ENCODE peak calls at places on chromosome 20, in four cellular contexts. Y is cardiac fibroblast, Z is B cell, I is lung. J is an unnamed sample.

GRCh38 chr20:9397928-9398327 is 116.5 kb upstream of the LAMP5 start:
- DNase-seq in I (no peak), Z (no peak), Y (peak), J (no peak)

GRCh38 chr20:43007525-43007924 is 182.2 kb downstream of the PTPRT start:
- DNase-seq in Z (no peak), I (no peak), Y (no peak), J (no peak)

GRCh38 chr20:61125536-61126180 is 126.4 kb upstream of the CDH4 start:
- DNase-seq in Z (no peak), I (no peak), Y (no peak), J (no peak)

GRCh38 chr20:375265-375889 is 5.2 kb upstream of the TRIB3 start:
- DNase-seq in Z (no peak), I (no peak), Y (no peak), J (no peak)

GRCh38 chr20:37986873-37987601 is 46.2 kb downstream of the TTI1 start:
- DNase-seq in Y (no peak), I (peak), Z (no peak), J (no peak)

GRCh38 chr20:45993197-45993951 is 15.3 kb upstream of the MMP9 start:
- DNase-seq in Y (peak), Z (no peak), I (no peak), J (peak)

GRCh38 chr20:38731738-38732113 is 7.4 kb downstream of the SLC32A1 start:
- DNase-seq in Y (no peak), I (no peak), Z (no peak), J (no peak)

GRCh38 chr20:12276011-12276673 is 358.4 kb downstream of the BTBD3 start:
- DNase-seq in Z (no peak), I (no peak), Y (no peak), J (no peak)

GRCh38 chr20:43568706-43569105 is 9.9 kb downstream of the SGK2 start:
- DNase-seq in Y (no peak), Z (no peak), I (no peak), J (no peak)

GRCh38 chr20:62055106-62055861 is 10.4 kb downstream of the TAF4 start:
- DNase-seq in Z (no peak), I (no peak), Y (no peak), J (no peak)

GRCh38 chr20:63947638-63948456 is 8.4 kb downstream of the UCKL1 start:
- DNase-seq in I (no peak), Y (no peak), Z (peak), J (no peak)

GRCh38 chr20:354298-354977 is 7.5 kb downstream of the NRSN2 start:
- DNase-seq in I (peak), Z (peak), Y (peak), J (peak)

GRCh38 chr20:15913661-15914060 is 659.6 kb downstream of the KIF16B start:
- DNase-seq in I (no peak), Y (no peak), Z (no peak), J (no peak)

GRCh38 chr20:41005361-41005729 is 23.3 kb upstream of the TOP1 start:
- DNase-seq in I (peak), Y (peak), Z (no peak), J (peak)

GRCh38 chr20:50050660-50051308 is 62.2 kb downstream of the UBE2V1 start:
- DNase-seq in Z (no peak), I (no peak), Y (no peak), J (no peak)

GRCh38 chr20:5848711-5849505 is 98.7 kb downstream of the SHLD1 start:
- DNase-seq in I (no peak), Z (no peak), Y (peak), J (peak)

GRCh38 chr20:63102720-63103375 is 96.1 kb upstream of the BHLHE23 start:
- DNase-seq in Z (no peak), Y (peak), I (no peak), J (peak)

GRCh38 chr20:63091901-63092659 is 85.3 kb upstream of the BHLHE23 start:
- DNase-seq in Y (no peak), I (no peak), Z (no peak), J (no peak)

GRCh38 chr20:29349836-29350235 is 1907.6 kb upstream of the DEFB115 start:
- DNase-seq in I (no peak), Z (no peak), Y (no peak), J (no peak)

GRCh38 chr20:33061626-33062025 is 7.9 kb downstream of the BPIFB3 start:
- DNase-seq in Z (no peak), I (no peak), Y (no peak), J (no peak)

GRCh38 chr20:2800590-2801458 is at the start of gene CPXM1:
- DNase-seq in I (no peak), Z (no peak), Y (no peak), J (no peak)

GRCh38 chr20:57293998-57294397 is 27.6 kb upstream of the BMP7 start:
- DNase-seq in Y (no peak), Z (no peak), I (no peak), J (no peak)

GRCh38 chr20:25011261-25011660 is 18.7 kb upstream of the APMAP start:
- DNase-seq in Z (no peak), Y (no peak), I (no peak), J (no peak)

GRCh38 chr20:51322164-51322707 is 220.3 kb downstream of the NFATC2 start:
- DNase-seq in Z (peak), I (no peak), Y (no peak), J (no peak)

GRCh38 chr20:51319522-51319921 is 223.0 kb downstream of the NFATC2 start:
- DNase-seq in Y (no peak), I (no peak), Z (no peak), J (no peak)

GRCh38 chr20:51315390-51315789 is 227.1 kb downstream of the NFATC2 start:
- DNase-seq in I (no peak), Z (no peak), Y (no peak), J (no peak)

GRCh38 chr20:51321343-51322163 is 221.0 kb downstream of the NFATC2 start:
- DNase-seq in Y (no peak), I (no peak), Z (no peak), J (no peak)

GRCh38 chr20:51318058-51318960 is 224.2 kb downstream of the NFATC2 start:
- DNase-seq in Z (no peak), Y (peak), I (peak), J (peak)
- TF ChIP-seq CTCF in Z (peak), Y (peak), I (no peak), J (no peak)

GRCh38 chr20:19789446-19789845 is 31.4 kb downstream of the RIN2 start:
- DNase-seq in Y (peak), Z (no peak), I (no peak), J (no peak)
- TF ChIP-seq CTCF in Y (no peak), Z (no peak), I (no peak), J (no peak)

GRCh38 chr20:59082981-59083380 is 40.4 kb upstream of the PRELID3B start:
- DNase-seq in I (no peak), Y (peak), Z (no peak), J (peak)

GRCh38 chr20:59078231-59078630 is 35.6 kb upstream of the PRELID3B start:
- DNase-seq in I (no peak), Y (no peak), Z (no peak), J (peak)

GRCh38 chr20:59084041-59084841 is 41.7 kb upstream of the PRELID3B start:
- DNase-seq in Y (no peak), Z (no peak), I (no peak), J (no peak)

GRCh38 chr20:59081036-59081435 is 38.5 kb upstream of the PRELID3B start:
- DNase-seq in Y (no peak), I (no peak), Z (no peak), J (no peak)

GRCh38 chr20:59082077-59082740 is 39.6 kb upstream of the PRELID3B start:
- DNase-seq in Z (no peak), Y (peak), I (no peak), J (peak)
- TF ChIP-seq CTCF in Z (peak), Y (peak), I (no peak), J (peak)

GRCh38 chr20:4776079-4776630 is 54.4 kb downstream of the PRND start:
- DNase-seq in I (no peak), Y (no peak), Z (no peak), J (no peak)

GRCh38 chr20:4782373-4782772 is 60.7 kb downstream of the PRND start:
- DNase-seq in I (no peak), Z (no peak), Y (no peak), J (no peak)

GRCh38 chr20:4781211-4781610 is 59.5 kb downstream of the PRND start:
- DNase-seq in I (no peak), Y (no peak), Z (no peak), J (no peak)

GRCh38 chr20:4781637-4782349 is 60.1 kb downstream of the PRND start:
- DNase-seq in I (no peak), Y (no peak), Z (no peak), J (no peak)

GRCh38 chr20:4780245-4780644 is 58.5 kb downstream of the PRND start:
- DNase-seq in Y (no peak), I (no peak), Z (no peak), J (no peak)
- TF ChIP-seq CTCF in Y (no peak), I (no peak), Z (no peak), J (no peak)

GRCh38 chr20:53316221-53316937 is 277.3 kb downstream of the ZNF217 start:
- DNase-seq in Z (no peak), I (no peak), Y (no peak), J (no peak)
- TF ChIP-seq CTCF in Z (no peak), I (no peak), Y (no peak), J (no peak)

J was measured in RWPE1.